ENCODE peak calls at places on chromosomes 6 and 20, in four cellular contexts. One of them, this sample, is unnamed.

GRCh38 chr6:33983109-33983475 is 162.8 kb downstream of the GRM4 start:
- DNase-seq in A549: peak; percentile 58
- DNase-seq in activated CD4-positive, CD25-positive, alpha-beta regulatory T cell: no peak
- DNase-seq in GM23248: peak; percentile 34
- DNase-seq in this sample: no peak

GRCh38 chr6:167330745-167331144 is 5.9 kb downstream of the TTLL2 start:
- DNase-seq in activated CD4-positive, CD25-positive, alpha-beta regulatory T cell: no peak
- DNase-seq in GM23248: no peak
- DNase-seq in A549: no peak
- DNase-seq in this sample: no peak

GRCh38 chr20:35145141-35145564 is 2.0 kb downstream of the EDEM2 start:
- DNase-seq in GM23248: peak; percentile 62
- DNase-seq in activated CD4-positive, CD25-positive, alpha-beta regulatory T cell: no peak
- DNase-seq in A549: peak; percentile 70
- DNase-seq in this sample: peak; percentile 81

GRCh38 chr6:118709859-118710350 is 58.5 kb upstream of the CEP85L start:
- DNase-seq in A549: peak; percentile 36
- DNase-seq in GM23248: peak; percentile 77
- DNase-seq in activated CD4-positive, CD25-positive, alpha-beta regulatory T cell: peak; percentile 35
- DNase-seq in this sample: peak; percentile 96

GRCh38 chr6:158667360-158667981 is 17.6 kb downstream of the SYTL3 start:
- DNase-seq in activated CD4-positive, CD25-positive, alpha-beta regulatory T cell: no peak
- DNase-seq in A549: no peak
- DNase-seq in GM23248: no peak
- DNase-seq in this sample: no peak

GRCh38 chr6:151310852-151311767 is 71.3 kb downstream of the AKAP12 start:
- DNase-seq in activated CD4-positive, CD25-positive, alpha-beta regulatory T cell: no peak
- DNase-seq in A549: no peak
- DNase-seq in GM23248: no peak
- DNase-seq in this sample: no peak

GRCh38 chr6:27250277-27250954 is 2.9 kb downstream of the PRSS16 start:
- DNase-seq in activated CD4-positive, CD25-positive, alpha-beta regulatory T cell: no peak
- DNase-seq in A549: no peak
- DNase-seq in GM23248: no peak
- DNase-seq in this sample: peak; percentile 3

GRCh38 chr6:56040271-56040670 is 164.9 kb upstream of the BMP5 start:
- DNase-seq in activated CD4-positive, CD25-positive, alpha-beta regulatory T cell: no peak
- DNase-seq in GM23248: peak; percentile 73
- DNase-seq in A549: no peak
- DNase-seq in this sample: no peak

GRCh38 chr6:44219053-44219814 is 2.5 kb downstream of the MYMX start:
- DNase-seq in GM23248: peak; percentile 73
- DNase-seq in A549: peak; percentile 57
- DNase-seq in activated CD4-positive, CD25-positive, alpha-beta regulatory T cell: no peak
- DNase-seq in this sample: peak; percentile 70

GRCh38 chr6:128233501-128233900 is 286.9 kb downstream of the PTPRK start:
- DNase-seq in A549: no peak
- DNase-seq in activated CD4-positive, CD25-positive, alpha-beta regulatory T cell: no peak
- DNase-seq in GM23248: no peak
- DNase-seq in this sample: no peak

GRCh38 chr6:106974337-106974998 is at the start of gene CD24:
- DNase-seq in activated CD4-positive, CD25-positive, alpha-beta regulatory T cell: no peak
- DNase-seq in A549: peak; percentile 57
- DNase-seq in GM23248: no peak
- DNase-seq in this sample: peak; percentile 84

GRCh38 chr6:146194434-146194833 is 165.6 kb downstream of the GRM1 start:
- DNase-seq in A549: no peak
- DNase-seq in activated CD4-positive, CD25-positive, alpha-beta regulatory T cell: no peak
- DNase-seq in GM23248: no peak
- DNase-seq in this sample: no peak

GRCh38 chr20:43529457-43530153 is 22.1 kb downstream of the L3MBTL1 start:
- DNase-seq in A549: no peak
- DNase-seq in activated CD4-positive, CD25-positive, alpha-beta regulatory T cell: no peak
- DNase-seq in GM23248: no peak
- DNase-seq in this sample: no peak

GRCh38 chr6:26205625-26206574 is 118.7 kb downstream of the HFE start:
- DNase-seq in activated CD4-positive, CD25-positive, alpha-beta regulatory T cell: no peak
- DNase-seq in A549: peak; percentile 84
- DNase-seq in GM23248: peak; percentile 78
- DNase-seq in this sample: peak; percentile 78

GRCh38 chr20:3818155-3819151 is 1.9 kb upstream of the AP5S1 start:
- DNase-seq in activated CD4-positive, CD25-positive, alpha-beta regulatory T cell: no peak
- DNase-seq in A549: peak; percentile 93
- DNase-seq in GM23248: peak; percentile 91
- DNase-seq in this sample: peak; percentile 79

GRCh38 chr6:45791181-45791580 is 224.5 kb downstream of the CLIC5 start:
- DNase-seq in activated CD4-positive, CD25-positive, alpha-beta regulatory T cell: no peak
- DNase-seq in GM23248: peak; percentile 66
- DNase-seq in A549: no peak
- DNase-seq in this sample: no peak

GRCh38 chr6:52590634-52590985 is 13.8 kb upstream of the TRAM2 start:
- DNase-seq in activated CD4-positive, CD25-positive, alpha-beta regulatory T cell: no peak
- DNase-seq in GM23248: peak; percentile 87
- DNase-seq in A549: no peak
- DNase-seq in this sample: no peak

GRCh38 chr6:99099243-99099642 is 151.5 kb upstream of the FBXL4 start:
- DNase-seq in GM23248: no peak
- DNase-seq in activated CD4-positive, CD25-positive, alpha-beta regulatory T cell: no peak
- DNase-seq in A549: no peak
- DNase-seq in this sample: no peak